ENCODE peak calls at places on chromosomes 16 and 17, in six cellular contexts. One of them, this sample, is unnamed.

GRCh38 chr16:85092309-85092708 is 20.0 kb downstream of the CIBAR2 start:
- DNase-seq in mucosa of descending colon: no peak
- DNase-seq in neural crest cell: no peak
- DNase-seq in cardiac fibroblast: no peak
- DNase-seq in Caco-2: no peak
- DNase-seq in CD8-positive, alpha-beta T cell: no peak
- DNase-seq in this sample: no peak

GRCh38 chr16:30378236-30379164 is 3.9 kb downstream of the SEPTIN1 start:
- DNase-seq in mucosa of descending colon: peak
- DNase-seq in cardiac fibroblast: peak
- DNase-seq in CD8-positive, alpha-beta T cell: peak
- DNase-seq in neural crest cell: peak
- DNase-seq in Caco-2: peak
- DNase-seq in this sample: peak

GRCh38 chr17:76154292-76154691 is 13.2 kb upstream of the FOXJ1 start:
- DNase-seq in neural crest cell: no peak
- DNase-seq in CD8-positive, alpha-beta T cell: no peak
- DNase-seq in mucosa of descending colon: no peak
- DNase-seq in Caco-2: no peak
- DNase-seq in cardiac fibroblast: no peak
- DNase-seq in this sample: peak

GRCh38 chr17:29256735-29257466 is 10.2 kb downstream of the CRYBA1 start:
- DNase-seq in neural crest cell: no peak
- DNase-seq in cardiac fibroblast: peak
- DNase-seq in mucosa of descending colon: no peak
- DNase-seq in Caco-2: no peak
- DNase-seq in CD8-positive, alpha-beta T cell: no peak
- DNase-seq in this sample: no peak

GRCh38 chr17:78120971-78121800 is 7.4 kb downstream of the TMC6 start:
- DNase-seq in mucosa of descending colon: peak
- DNase-seq in CD8-positive, alpha-beta T cell: no peak
- DNase-seq in Caco-2: no peak
- DNase-seq in cardiac fibroblast: no peak
- DNase-seq in neural crest cell: no peak
- DNase-seq in this sample: no peak

GRCh38 chr17:43456661-43457361 is 27.0 kb upstream of the DHX8 start:
- DNase-seq in mucosa of descending colon: no peak
- DNase-seq in Caco-2: no peak
- DNase-seq in cardiac fibroblast: peak
- DNase-seq in CD8-positive, alpha-beta T cell: no peak
- DNase-seq in neural crest cell: no peak
- DNase-seq in this sample: peak

GRCh38 chr17:82694647-82695046 is 3.9 kb downstream of the RAB40B start:
- DNase-seq in mucosa of descending colon: no peak
- DNase-seq in Caco-2: no peak
- DNase-seq in neural crest cell: no peak
- DNase-seq in cardiac fibroblast: no peak
- DNase-seq in CD8-positive, alpha-beta T cell: no peak
- DNase-seq in this sample: no peak

GRCh38 chr17:69567130-69567529 is 152.6 kb downstream of the MAP2K6 start:
- DNase-seq in mucosa of descending colon: no peak
- DNase-seq in CD8-positive, alpha-beta T cell: no peak
- DNase-seq in neural crest cell: no peak
- DNase-seq in Caco-2: no peak
- DNase-seq in cardiac fibroblast: no peak
- DNase-seq in this sample: no peak

GRCh38 chr16:54193656-54194007 is 93.0 kb downstream of the IRX3 start:
- DNase-seq in mucosa of descending colon: peak
- DNase-seq in CD8-positive, alpha-beta T cell: no peak
- DNase-seq in cardiac fibroblast: peak
- DNase-seq in Caco-2: peak
- DNase-seq in neural crest cell: peak
- DNase-seq in this sample: peak

GRCh38 chr17:55320594-55321506 is 56.1 kb downstream of the HLF start:
- DNase-seq in mucosa of descending colon: no peak
- DNase-seq in cardiac fibroblast: no peak
- DNase-seq in CD8-positive, alpha-beta T cell: no peak
- DNase-seq in neural crest cell: no peak
- DNase-seq in Caco-2: no peak
- DNase-seq in this sample: no peak

GRCh38 chr17:4054446-4054845 is 88.4 kb downstream of the ZZEF1 start:
- DNase-seq in cardiac fibroblast: no peak
- DNase-seq in Caco-2: no peak
- DNase-seq in CD8-positive, alpha-beta T cell: no peak
- DNase-seq in neural crest cell: no peak
- DNase-seq in mucosa of descending colon: no peak
- DNase-seq in this sample: no peak

GRCh38 chr16:68629315-68629900 is 15.7 kb upstream of the CDH3 start:
- DNase-seq in mucosa of descending colon: no peak
- DNase-seq in cardiac fibroblast: no peak
- DNase-seq in Caco-2: no peak
- DNase-seq in CD8-positive, alpha-beta T cell: no peak
- DNase-seq in neural crest cell: no peak
- DNase-seq in this sample: no peak

GRCh38 chr16:2163211-2163881 is 7.8 kb downstream of the TRAF7 start:
- DNase-seq in Caco-2: no peak
- DNase-seq in CD8-positive, alpha-beta T cell: no peak
- DNase-seq in mucosa of descending colon: peak
- DNase-seq in neural crest cell: no peak
- DNase-seq in cardiac fibroblast: no peak
- DNase-seq in this sample: no peak
- TF ChIP-seq CTCF in Caco-2: no peak
- TF ChIP-seq CTCF in CD8-positive, alpha-beta T cell: no peak
- TF ChIP-seq CTCF in mucosa of descending colon: no peak
- TF ChIP-seq CTCF in neural crest cell: no peak
- TF ChIP-seq CTCF in cardiac fibroblast: no peak
- TF ChIP-seq CTCF in this sample: no peak

GRCh38 chr16:4386951-4387565 is 15.4 kb downstream of the VASN start:
- DNase-seq in cardiac fibroblast: peak
- DNase-seq in Caco-2: no peak
- DNase-seq in mucosa of descending colon: no peak
- DNase-seq in neural crest cell: no peak
- DNase-seq in CD8-positive, alpha-beta T cell: no peak
- DNase-seq in this sample: no peak
- TF ChIP-seq CTCF in cardiac fibroblast: no peak
- TF ChIP-seq CTCF in Caco-2: no peak
- TF ChIP-seq CTCF in mucosa of descending colon: no peak
- TF ChIP-seq CTCF in neural crest cell: no peak
- TF ChIP-seq CTCF in CD8-positive, alpha-beta T cell: no peak
- TF ChIP-seq CTCF in this sample: no peak

GRCh38 chr17:50166518-50167181 is 845 bp downstream of the SGCA start:
- DNase-seq in cardiac fibroblast: no peak
- DNase-seq in Caco-2: no peak
- DNase-seq in CD8-positive, alpha-beta T cell: no peak
- DNase-seq in neural crest cell: no peak
- DNase-seq in mucosa of descending colon: no peak
- DNase-seq in this sample: no peak

GRCh38 chr17:50165466-50165865 is 339 bp upstream of the SGCA start:
- DNase-seq in CD8-positive, alpha-beta T cell: no peak
- DNase-seq in neural crest cell: no peak
- DNase-seq in Caco-2: no peak
- DNase-seq in cardiac fibroblast: no peak
- DNase-seq in mucosa of descending colon: no peak
- DNase-seq in this sample: no peak

GRCh38 chr17:50165066-50165465 is 739 bp upstream of the SGCA start:
- DNase-seq in cardiac fibroblast: no peak
- DNase-seq in Caco-2: no peak
- DNase-seq in mucosa of descending colon: peak
- DNase-seq in CD8-positive, alpha-beta T cell: no peak
- DNase-seq in neural crest cell: no peak
- DNase-seq in this sample: no peak

GRCh38 chr17:50164697-50164988 is 1.2 kb upstream of the SGCA start:
- DNase-seq in CD8-positive, alpha-beta T cell: no peak
- DNase-seq in cardiac fibroblast: no peak
- DNase-seq in mucosa of descending colon: no peak
- DNase-seq in Caco-2: no peak
- DNase-seq in neural crest cell: no peak
- DNase-seq in this sample: no peak

GRCh38 chr17:50165867-50166517 is at the start of gene SGCA:
- DNase-seq in CD8-positive, alpha-beta T cell: no peak
- DNase-seq in mucosa of descending colon: no peak
- DNase-seq in neural crest cell: no peak
- DNase-seq in cardiac fibroblast: no peak
- DNase-seq in Caco-2: no peak
- DNase-seq in this sample: no peak
- TF ChIP-seq CTCF in CD8-positive, alpha-beta T cell: no peak
- TF ChIP-seq CTCF in mucosa of descending colon: no peak
- TF ChIP-seq CTCF in neural crest cell: no peak
- TF ChIP-seq CTCF in cardiac fibroblast: no peak
- TF ChIP-seq CTCF in Caco-2: no peak
- TF ChIP-seq CTCF in this sample: no peak

DNA sequence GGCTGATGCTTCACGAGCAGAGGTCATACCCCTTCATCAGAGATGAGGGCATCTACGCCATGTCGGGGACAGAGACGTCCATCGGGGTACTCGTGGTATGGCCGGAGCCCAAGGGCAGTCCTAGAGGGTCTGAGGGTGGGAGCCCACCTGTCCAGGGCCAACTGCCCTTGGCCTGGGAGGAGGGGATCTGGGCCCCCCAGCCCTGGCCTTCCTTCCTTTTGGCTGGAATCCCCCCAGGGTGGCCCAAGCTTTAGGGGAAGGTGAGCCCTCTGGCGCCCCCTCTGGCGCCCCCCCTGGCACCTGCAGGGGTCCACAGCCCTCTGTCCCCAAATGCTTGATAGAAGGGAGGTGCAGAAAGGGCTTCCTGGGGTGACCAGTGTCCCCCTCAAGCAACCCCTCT is 69.3 kb downstream of the SCNN1B start:
- DNase-seq in cardiac fibroblast: no peak
- DNase-seq in Caco-2: no peak
- DNase-seq in CD8-positive, alpha-beta T cell: no peak
- DNase-seq in mucosa of descending colon: no peak
- DNase-seq in neural crest cell: no peak
- DNase-seq in this sample: no peak
- TF ChIP-seq CTCF in cardiac fibroblast: no peak
- TF ChIP-seq CTCF in Caco-2: no peak
- TF ChIP-seq CTCF in CD8-positive, alpha-beta T cell: no peak
- TF ChIP-seq CTCF in mucosa of descending colon: no peak
- TF ChIP-seq CTCF in neural crest cell: no peak
- TF ChIP-seq CTCF in this sample: peak